ENCODE peak calls at places on chromosomes 12 and 14, in seven cellular contexts. One of them, this sample, is unnamed.

GRCh38 chr14:105047283-105048016 is 17.8 kb downstream of the GPR132 start:
- DNase-seq in upper lobe of right lung: no peak
- DNase-seq in ovary: no peak
- DNase-seq in AG04450: no peak
- DNase-seq in H1: no peak
- DNase-seq in cardiac muscle cell: no peak
- DNase-seq in CD4-positive, alpha-beta memory T cell: no peak
- DNase-seq in this sample: no peak

GRCh38 chr12:130286041-130286440 is 51.6 kb upstream of the PIWIL1 start:
- DNase-seq in CD4-positive, alpha-beta memory T cell: no peak
- DNase-seq in H1: no peak
- DNase-seq in ovary: no peak
- DNase-seq in upper lobe of right lung: no peak
- DNase-seq in AG04450: no peak
- DNase-seq in cardiac muscle cell: no peak
- DNase-seq in this sample: no peak

GRCh38 chr14:76950043-76951020 is 78.2 kb downstream of the IRF2BPL start:
- DNase-seq in ovary: no peak
- DNase-seq in cardiac muscle cell: no peak
- DNase-seq in H1: no peak
- DNase-seq in upper lobe of right lung: no peak
- DNase-seq in CD4-positive, alpha-beta memory T cell: no peak
- DNase-seq in AG04450: no peak
- DNase-seq in this sample: no peak

GRCh38 chr14:41299924-41300323 is 306.8 kb upstream of the LRFN5 start:
- DNase-seq in upper lobe of right lung: no peak
- DNase-seq in CD4-positive, alpha-beta memory T cell: no peak
- DNase-seq in H1: no peak
- DNase-seq in AG04450: no peak
- DNase-seq in cardiac muscle cell: no peak
- DNase-seq in ovary: no peak
- DNase-seq in this sample: no peak

GRCh38 chr14:21680072-21680471 is 6.5 kb upstream of the OR4E1 start:
- DNase-seq in H1: no peak
- DNase-seq in upper lobe of right lung: no peak
- DNase-seq in AG04450: peak; percentile 1
- DNase-seq in CD4-positive, alpha-beta memory T cell: no peak
- DNase-seq in ovary: no peak
- DNase-seq in cardiac muscle cell: no peak
- DNase-seq in this sample: no peak

GRCh38 chr14:39432619-39433451 is 602 bp upstream of the FBXO33 start:
- DNase-seq in AG04450: no peak
- DNase-seq in upper lobe of right lung: peak; percentile 98
- DNase-seq in CD4-positive, alpha-beta memory T cell: peak; percentile 78
- DNase-seq in cardiac muscle cell: peak; percentile 94
- DNase-seq in ovary: peak; percentile 94
- DNase-seq in H1: peak; percentile 83
- DNase-seq in this sample: peak; percentile 59

GRCh38 chr12:113961921-113962710 is 4.0 kb downstream of the RBM19 start:
- DNase-seq in upper lobe of right lung: no peak
- DNase-seq in ovary: no peak
- DNase-seq in H1: no peak
- DNase-seq in cardiac muscle cell: no peak
- DNase-seq in AG04450: no peak
- DNase-seq in CD4-positive, alpha-beta memory T cell: no peak
- DNase-seq in this sample: no peak

GRCh38 chr14:101066826-101067508 is 163.4 kb upstream of the RTL1 start:
- DNase-seq in CD4-positive, alpha-beta memory T cell: no peak
- DNase-seq in cardiac muscle cell: no peak
- DNase-seq in AG04450: no peak
- DNase-seq in H1: no peak
- DNase-seq in upper lobe of right lung: peak; percentile 46
- DNase-seq in ovary: peak; percentile 6
- DNase-seq in this sample: no peak

GRCh38 chr14:72600551-72601330 is 293.2 kb downstream of the DPF3 start:
- DNase-seq in ovary: no peak
- DNase-seq in upper lobe of right lung: no peak
- DNase-seq in cardiac muscle cell: no peak
- DNase-seq in CD4-positive, alpha-beta memory T cell: no peak
- DNase-seq in H1: no peak
- DNase-seq in AG04450: no peak
- DNase-seq in this sample: no peak

GRCh38 chr12:15701721-15702156 is 87.4 kb downstream of the EPS8 start:
- DNase-seq in upper lobe of right lung: no peak
- DNase-seq in ovary: no peak
- DNase-seq in cardiac muscle cell: no peak
- DNase-seq in CD4-positive, alpha-beta memory T cell: no peak
- DNase-seq in AG04450: no peak
- DNase-seq in H1: no peak
- DNase-seq in this sample: no peak

GRCh38 chr14:101788016-101788695 is 26.6 kb downstream of the PPP2R5C start:
- DNase-seq in AG04450: no peak
- DNase-seq in CD4-positive, alpha-beta memory T cell: no peak
- DNase-seq in upper lobe of right lung: no peak
- DNase-seq in cardiac muscle cell: no peak
- DNase-seq in H1: no peak
- DNase-seq in ovary: no peak
- DNase-seq in this sample: no peak

GRCh38 chr14:105199093-105199492 is 18.0 kb upstream of the NUDT14 start:
- DNase-seq in AG04450: no peak
- DNase-seq in CD4-positive, alpha-beta memory T cell: no peak
- DNase-seq in H1: no peak
- DNase-seq in cardiac muscle cell: no peak
- DNase-seq in upper lobe of right lung: no peak
- DNase-seq in ovary: no peak
- DNase-seq in this sample: no peak

GRCh38 chr12:53225635-53226424 is 6.2 kb downstream of the RARG start:
- DNase-seq in upper lobe of right lung: no peak
- DNase-seq in cardiac muscle cell: no peak
- DNase-seq in CD4-positive, alpha-beta memory T cell: no peak
- DNase-seq in H1: no peak
- DNase-seq in ovary: no peak
- DNase-seq in AG04450: no peak
- DNase-seq in this sample: no peak

GRCh38 chr14:28629328-28630004 is 137.1 kb upstream of the FOXG1 start:
- DNase-seq in AG04450: no peak
- DNase-seq in upper lobe of right lung: no peak
- DNase-seq in cardiac muscle cell: no peak
- DNase-seq in H1: no peak
- DNase-seq in CD4-positive, alpha-beta memory T cell: no peak
- DNase-seq in ovary: no peak
- DNase-seq in this sample: no peak

GRCh38 chr14:105433161-105433605 is 13.6 kb downstream of the MTA1 start:
- DNase-seq in CD4-positive, alpha-beta memory T cell: no peak
- DNase-seq in H1: no peak
- DNase-seq in AG04450: no peak
- DNase-seq in upper lobe of right lung: no peak
- DNase-seq in ovary: no peak
- DNase-seq in cardiac muscle cell: no peak
- DNase-seq in this sample: no peak

GRCh38 chr12:124517260-124518050 is 50.0 kb downstream of the NCOR2 start:
- DNase-seq in CD4-positive, alpha-beta memory T cell: no peak
- DNase-seq in cardiac muscle cell: no peak
- DNase-seq in upper lobe of right lung: peak; percentile 86
- DNase-seq in H1: no peak
- DNase-seq in ovary: peak; percentile 57
- DNase-seq in AG04450: no peak
- DNase-seq in this sample: no peak

GRCh38 chr12:104903648-104904423 is 54.3 kb downstream of the SLC41A2 start:
- DNase-seq in H1: no peak
- DNase-seq in CD4-positive, alpha-beta memory T cell: no peak
- DNase-seq in cardiac muscle cell: no peak
- DNase-seq in upper lobe of right lung: no peak
- DNase-seq in AG04450: no peak
- DNase-seq in ovary: no peak
- DNase-seq in this sample: no peak

GRCh38 chr14:96058606-96059200 is 19.5 kb downstream of the C14orf132 start:
- DNase-seq in H1: no peak
- DNase-seq in ovary: no peak
- DNase-seq in AG04450: no peak
- DNase-seq in cardiac muscle cell: no peak
- DNase-seq in CD4-positive, alpha-beta memory T cell: no peak
- DNase-seq in upper lobe of right lung: no peak
- DNase-seq in this sample: no peak

GRCh38 chr12:65169311-65170244 is at the start of gene LEMD3:
- DNase-seq in CD4-positive, alpha-beta memory T cell: peak; percentile 94
- DNase-seq in cardiac muscle cell: peak; percentile 98
- DNase-seq in upper lobe of right lung: peak; percentile 98
- DNase-seq in ovary: peak; percentile 88
- DNase-seq in AG04450: peak; percentile 47
- DNase-seq in H1: peak; percentile 92
- DNase-seq in this sample: peak; percentile 94

GRCh38 chr12:65171870-65172269 is 2.5 kb downstream of the LEMD3 start:
- DNase-seq in ovary: no peak
- DNase-seq in upper lobe of right lung: no peak
- DNase-seq in AG04450: no peak
- DNase-seq in cardiac muscle cell: no peak
- DNase-seq in H1: no peak
- DNase-seq in CD4-positive, alpha-beta memory T cell: peak; percentile 18
- DNase-seq in this sample: no peak

GRCh38 chr12:65168606-65169310 is 625 bp upstream of the LEMD3 start:
- DNase-seq in upper lobe of right lung: no peak
- DNase-seq in cardiac muscle cell: no peak
- DNase-seq in ovary: no peak
- DNase-seq in AG04450: no peak
- DNase-seq in H1: no peak
- DNase-seq in CD4-positive, alpha-beta memory T cell: no peak
- DNase-seq in this sample: no peak

GRCh38 chr12:65170245-65170881 is 980 bp downstream of the LEMD3 start:
- DNase-seq in CD4-positive, alpha-beta memory T cell: peak; percentile 60
- DNase-seq in ovary: peak; percentile 25
- DNase-seq in H1: peak; percentile 71
- DNase-seq in cardiac muscle cell: peak; percentile 78
- DNase-seq in upper lobe of right lung: peak; percentile 88
- DNase-seq in AG04450: no peak
- DNase-seq in this sample: peak; percentile 45

GRCh38 chr12:65171073-65171472 is 1.7 kb downstream of the LEMD3 start:
- DNase-seq in upper lobe of right lung: no peak
- DNase-seq in AG04450: no peak
- DNase-seq in CD4-positive, alpha-beta memory T cell: no peak
- DNase-seq in H1: no peak
- DNase-seq in ovary: no peak
- DNase-seq in cardiac muscle cell: no peak
- DNase-seq in this sample: no peak
- H3K27ac ChIP-seq in upper lobe of right lung: peak overlapping the region; percentile 94
- H3K27ac ChIP-seq in AG04450: no peak overlapping the region
- H3K27ac ChIP-seq in CD4-positive, alpha-beta memory T cell: peak overlapping the region; percentile 95
- H3K27ac ChIP-seq in H1: no peak overlapping the region
- H3K27ac ChIP-seq in ovary: no peak overlapping the region
- H3K27ac ChIP-seq in cardiac muscle cell: no peak overlapping the region
- H3K27ac ChIP-seq in this sample: no peak overlapping the region

DNA sequence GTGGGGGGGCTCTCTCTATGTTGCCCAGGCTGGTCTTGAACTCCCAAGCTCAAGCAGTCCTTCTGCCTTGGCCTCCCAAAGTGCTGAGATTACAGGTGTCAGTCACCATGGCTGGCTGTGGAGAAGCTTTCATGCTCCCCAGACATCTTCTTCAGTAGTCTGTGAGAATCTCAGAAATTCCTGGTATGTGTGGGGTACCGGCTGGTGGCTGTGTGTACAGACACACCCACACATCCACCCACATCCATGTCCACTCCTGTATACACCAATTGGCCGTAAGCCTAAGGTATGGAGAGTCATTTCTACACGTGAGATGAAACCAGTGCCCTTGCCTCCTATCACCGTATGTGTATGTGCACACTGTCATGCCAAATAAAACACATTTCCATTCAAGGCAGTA is 27.8 kb downstream of the GPRC5D start:
- DNase-seq in ovary: no peak
- DNase-seq in cardiac muscle cell: no peak
- DNase-seq in upper lobe of right lung: no peak
- DNase-seq in AG04450: no peak
- DNase-seq in H1: no peak
- DNase-seq in CD4-positive, alpha-beta memory T cell: no peak
- DNase-seq in this sample: no peak
- H3K27ac ChIP-seq in ovary: no peak overlapping the region
- H3K27ac ChIP-seq in cardiac muscle cell: no peak overlapping the region
- H3K27ac ChIP-seq in upper lobe of right lung: no peak overlapping the region
- H3K27ac ChIP-seq in AG04450: peak overlapping the region; percentile 11
- H3K27ac ChIP-seq in H1: no peak overlapping the region
- H3K27ac ChIP-seq in CD4-positive, alpha-beta memory T cell: no peak overlapping the region
- H3K27ac ChIP-seq in this sample: no peak overlapping the region

DNA sequence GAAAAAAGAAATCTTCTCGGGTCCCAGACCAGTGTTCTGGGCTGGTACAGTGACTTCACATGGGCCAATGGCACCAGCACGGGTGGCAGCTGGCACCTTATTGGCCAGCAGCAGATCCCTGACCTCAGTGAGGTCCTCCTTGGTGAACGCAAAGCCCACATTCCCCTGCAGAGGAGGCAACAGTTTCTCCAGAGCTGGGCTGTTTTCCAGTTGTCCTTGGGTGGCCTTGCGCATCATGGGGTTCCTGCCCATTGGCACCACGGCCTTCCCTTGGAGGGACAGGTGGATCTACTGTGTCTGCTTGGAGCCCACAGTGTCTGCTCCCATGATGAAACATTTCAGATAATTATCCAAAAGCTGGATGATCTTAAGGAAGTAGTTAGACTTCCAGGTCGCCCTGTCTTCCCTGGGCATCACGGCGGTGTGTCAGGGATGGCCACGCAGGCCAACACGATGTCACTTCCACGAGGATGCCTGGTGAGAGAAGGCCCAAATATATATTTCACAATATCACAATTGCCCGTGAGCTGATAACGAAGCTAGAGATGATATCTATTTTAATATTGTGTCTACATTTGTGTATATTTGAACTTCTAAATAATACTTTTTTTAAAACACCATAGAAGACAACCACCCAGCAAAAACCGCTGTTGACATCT is 15.8 kb downstream of the NFKBIA start:
- DNase-seq in upper lobe of right lung: no peak
- DNase-seq in cardiac muscle cell: no peak
- DNase-seq in ovary: no peak
- DNase-seq in CD4-positive, alpha-beta memory T cell: no peak
- DNase-seq in H1: no peak
- DNase-seq in AG04450: no peak
- DNase-seq in this sample: no peak
- H3K27ac ChIP-seq in upper lobe of right lung: no peak overlapping the region
- H3K27ac ChIP-seq in cardiac muscle cell: no peak overlapping the region
- H3K27ac ChIP-seq in ovary: no peak overlapping the region
- H3K27ac ChIP-seq in CD4-positive, alpha-beta memory T cell: no peak overlapping the region
- H3K27ac ChIP-seq in H1: no peak overlapping the region
- H3K27ac ChIP-seq in AG04450: no peak overlapping the region
- H3K27ac ChIP-seq in this sample: no peak overlapping the region

DNA sequence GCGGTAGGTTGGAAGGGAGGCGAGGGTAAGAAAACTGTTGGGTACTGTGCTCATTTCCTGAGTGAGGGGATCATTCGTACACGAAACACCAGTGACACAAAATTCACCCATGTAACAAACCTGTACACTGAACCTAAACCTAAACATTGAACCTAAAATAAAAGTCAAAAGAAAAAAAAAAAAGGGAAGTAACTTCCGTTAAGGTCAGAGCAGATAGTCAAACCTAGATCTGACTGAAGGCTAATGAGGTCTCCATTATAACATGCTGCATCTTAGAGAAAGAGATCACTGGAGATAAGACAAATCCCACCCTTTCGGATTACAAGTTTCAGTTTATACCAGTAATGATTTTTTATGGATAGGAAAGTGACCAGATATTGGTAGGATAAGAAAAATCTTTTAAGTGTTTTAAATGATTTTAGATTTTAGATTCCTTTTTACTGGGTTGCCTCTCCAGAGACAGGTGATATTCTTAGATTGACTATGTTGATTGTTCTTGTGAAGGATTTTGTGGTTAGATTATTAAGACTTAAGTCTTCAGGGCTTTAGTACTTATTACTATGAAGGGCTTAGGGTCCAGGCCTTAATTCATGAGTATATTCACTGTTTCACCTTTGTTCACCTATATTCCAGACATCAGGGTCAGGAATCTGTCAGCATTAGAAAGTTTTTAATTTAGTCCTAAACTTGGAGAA is 11.2 kb upstream of the NCKAP1L start:
- DNase-seq in ovary: no peak
- DNase-seq in cardiac muscle cell: no peak
- DNase-seq in CD4-positive, alpha-beta memory T cell: no peak
- DNase-seq in H1: no peak
- DNase-seq in upper lobe of right lung: no peak
- DNase-seq in AG04450: no peak
- DNase-seq in this sample: no peak
- H3K27ac ChIP-seq in ovary: no peak overlapping the region
- H3K27ac ChIP-seq in cardiac muscle cell: no peak overlapping the region
- H3K27ac ChIP-seq in CD4-positive, alpha-beta memory T cell: no peak overlapping the region
- H3K27ac ChIP-seq in H1: no peak overlapping the region
- H3K27ac ChIP-seq in upper lobe of right lung: no peak overlapping the region
- H3K27ac ChIP-seq in AG04450: no peak overlapping the region
- H3K27ac ChIP-seq in this sample: no peak overlapping the region

This sample was measured in CD4-positive, alpha-beta T cell.